ENCODE peak calls at places on chromosomes 11 and 22, in eight cellular contexts. T, K, H, Z, D, Y, G and S are unnamed samples.

GRCh38 chr22:32311551-32312071 is 46.1 kb upstream of the RFPL3 start:
- DNase-seq in D (no peak), Z (no peak), K (no peak), T (no peak), H (no peak), G (no peak), Y (peak; percentile 38), S (no peak)

GRCh38 chr11:61552108-61552635 is 28.7 kb downstream of the SYT7 start:
- DNase-seq in D (no peak), G (no peak), H (no peak), K (no peak), Y (no peak), T (no peak), Z (no peak), S (no peak)

GRCh38 chr11:125091877-125092664 is 19.4 kb downstream of the TMEM218 start:
- DNase-seq in H (no peak), G (peak; percentile 11), Y (no peak), Z (no peak), D (no peak), K (no peak), T (no peak), S (no peak)

GRCh38 chr22:39739338-39740027 is 154.1 kb downstream of the ENTHD1 start:
- DNase-seq in Y (no peak), T (no peak), Z (no peak), G (no peak), H (no peak), D (no peak), K (no peak), S (no peak)

GRCh38 chr22:40216041-40216756 is 38.5 kb downstream of the TNRC6B start:
- DNase-seq in Z (no peak), K (no peak), T (no peak), D (no peak), H (no peak), Y (no peak), G (no peak), S (no peak)

GRCh38 chr11:21931436-21932101 is 261.3 kb upstream of the ANO5 start:
- DNase-seq in Y (no peak), Z (no peak), D (no peak), T (no peak), K (no peak), G (no peak), H (no peak), S (no peak)

GRCh38 chr11:74262725-74263124 is 48.7 kb downstream of the P4HA3 start:
- DNase-seq in T (no peak), D (no peak), H (no peak), Z (no peak), G (no peak), K (no peak), Y (no peak), S (no peak)

GRCh38 chr22:30828187-30829155 is 133.8 kb downstream of the OSBP2 start:
- DNase-seq in Z (no peak), H (no peak), T (no peak), D (no peak), Y (no peak), G (no peak), K (no peak), S (no peak)

GRCh38 chr11:132472411-132473205 is 1059.7 kb downstream of the OPCML start:
- DNase-seq in K (no peak), T (no peak), Z (no peak), G (no peak), D (peak; percentile 50), H (no peak), Y (no peak), S (no peak)

GRCh38 chr22:45064313-45065268 is 54.8 kb upstream of the PHF21B start:
- DNase-seq in Z (no peak), K (no peak), Y (peak; percentile 62), D (no peak), G (no peak), H (peak; percentile 59), T (no peak), S (no peak)

GRCh38 chr11:122709042-122709760 is 53.7 kb downstream of the UBASH3B start:
- DNase-seq in G (no peak), Y (no peak), K (no peak), T (no peak), D (no peak), H (no peak), Z (no peak), S (no peak)

GRCh38 chr22:29555065-29555644 is 1.6 kb upstream of the THOC5 start:
- DNase-seq in T (no peak), D (no peak), G (peak; percentile 46), Z (no peak), H (peak; percentile 2), K (no peak), Y (no peak), S (no peak)

GRCh38 chr11:10599388-10600175 is 31.1 kb upstream of the LYVE1 start:
- DNase-seq in Z (no peak), H (no peak), K (no peak), G (no peak), T (no peak), D (no peak), Y (no peak), S (peak; percentile 68)

GRCh38 chr22:31870890-31871289 is 73.4 kb upstream of the YWHAH start:
- DNase-seq in Z (no peak), G (no peak), Y (no peak), H (peak; percentile 27), D (peak; percentile 62), K (no peak), T (no peak), S (no peak)

GRCh38 chr11:100908746-100909145 is 220.9 kb downstream of the PGR start:
- DNase-seq in D (no peak), Y (no peak), T (no peak), H (no peak), K (no peak), Z (no peak), G (no peak), S (no peak)

GRCh38 chr11:10503217-10503616 is 37.8 kb downstream of the RNF141 start:
- DNase-seq in Z (no peak), G (no peak), K (no peak), T (no peak), Y (peak; percentile 76), D (no peak), H (no peak), S (no peak)

GRCh38 chr11:111310723-111311122 is 12.4 kb downstream of the POU2AF3 start:
- DNase-seq in H (no peak), T (no peak), D (no peak), K (peak; percentile 20), G (no peak), Z (peak; percentile 33), Y (no peak), S (no peak)

GRCh38 chr22:23522642-23523251 is 57.3 kb downstream of the IGLL1 start:
- DNase-seq in Z (no peak), Y (no peak), H (no peak), K (peak; percentile 27), G (peak; percentile 69), T (peak; percentile 7), D (no peak), S (peak; percentile 36)

GRCh38 chr11:103585401-103585800 is 451.0 kb upstream of the DDI1 start:
- DNase-seq in G (no peak), H (no peak), D (no peak), K (no peak), Z (no peak), Y (no peak), T (no peak), S (no peak)

GRCh38 chr11:120834686-120835225 is 189.1 kb upstream of the TBCEL start:
- DNase-seq in D (no peak), K (no peak), H (no peak), Z (no peak), G (no peak), T (no peak), Y (no peak), S (no peak)

GRCh38 chr11:67492801-67493547 is 10.1 kb downstream of the AIP start:
- DNase-seq in K (peak; percentile 72), D (no peak), G (peak; percentile 30), Y (peak; percentile 38), T (peak; percentile 23), H (no peak), Z (no peak), S (no peak)

GRCh38 chr11:6505577-6506240 is 8.6 kb downstream of the DNHD1 start:
- DNase-seq in Y (peak; percentile 57), D (no peak), K (peak; percentile 76), Z (peak; percentile 79), T (no peak), H (peak; percentile 27), G (no peak), S (peak; percentile 25)

GRCh38 chr11:95795627-95796308 is 5.5 kb downstream of the CEP57 start:
- DNase-seq in K (no peak), Y (no peak), H (no peak), D (no peak), T (no peak), Z (no peak), G (no peak), S (peak; percentile 13)

GRCh38 chr11:62409831-62410230 is 9.0 kb upstream of the SCGB1A1 start:
- DNase-seq in H (no peak), G (no peak), T (no peak), Y (no peak), D (no peak), Z (no peak), K (no peak), S (no peak)

GRCh38 chr11:67571443-67571842 is 12.2 kb upstream of the GSTP1 start:
- DNase-seq in G (no peak), K (no peak), H (no peak), Z (no peak), D (no peak), T (no peak), Y (no peak), S (no peak)